ENCODE peak calls at places on chromosome 3, in eight cellular contexts. One of them, this sample, is unnamed.

GRCh38 chr3:170178631-170179030 is 2.9 kb downstream of the PHC3 start:
- DNase-seq in GM23338: no peak
- DNase-seq in dorsolateral prefrontal cortex: no peak
- DNase-seq in cardiac muscle cell: no peak
- DNase-seq in effector memory CD4-positive, alpha-beta T cell: peak
- DNase-seq in fibroblast of lung: no peak
- DNase-seq in heart right ventricle: no peak
- DNase-seq in stomach: no peak
- DNase-seq in this sample: no peak

GRCh38 chr3:150469031-150469930 is 61.2 kb downstream of the TSC22D2 start:
- DNase-seq in GM23338: no peak
- DNase-seq in dorsolateral prefrontal cortex: no peak
- DNase-seq in cardiac muscle cell: peak
- DNase-seq in effector memory CD4-positive, alpha-beta T cell: no peak
- DNase-seq in fibroblast of lung: peak
- DNase-seq in heart right ventricle: peak
- DNase-seq in stomach: no peak
- DNase-seq in this sample: peak

GRCh38 chr3:184134746-184135148 is 411 bp upstream of the EIF2B5 start:
- DNase-seq in GM23338: no peak
- DNase-seq in dorsolateral prefrontal cortex: no peak
- DNase-seq in cardiac muscle cell: no peak
- DNase-seq in effector memory CD4-positive, alpha-beta T cell: no peak
- DNase-seq in fibroblast of lung: peak
- DNase-seq in heart right ventricle: no peak
- DNase-seq in stomach: peak
- DNase-seq in this sample: no peak

GRCh38 chr3:9778102-9778501 is 8.4 kb upstream of the CAMK1 start:
- DNase-seq in GM23338: no peak
- DNase-seq in dorsolateral prefrontal cortex: no peak
- DNase-seq in cardiac muscle cell: peak
- DNase-seq in effector memory CD4-positive, alpha-beta T cell: no peak
- DNase-seq in fibroblast of lung: peak
- DNase-seq in heart right ventricle: no peak
- DNase-seq in stomach: no peak
- DNase-seq in this sample: no peak

GRCh38 chr3:13015286-13016082 is 57.7 kb downstream of the IQSEC1 start:
- DNase-seq in GM23338: no peak
- DNase-seq in dorsolateral prefrontal cortex: peak
- DNase-seq in cardiac muscle cell: no peak
- DNase-seq in effector memory CD4-positive, alpha-beta T cell: peak
- DNase-seq in fibroblast of lung: no peak
- DNase-seq in heart right ventricle: peak
- DNase-seq in stomach: peak
- DNase-seq in this sample: no peak

GRCh38 chr3:36957072-36957471 is 12.2 kb upstream of the TRANK1 start:
- DNase-seq in GM23338: peak
- DNase-seq in dorsolateral prefrontal cortex: no peak
- DNase-seq in cardiac muscle cell: no peak
- DNase-seq in effector memory CD4-positive, alpha-beta T cell: no peak
- DNase-seq in fibroblast of lung: no peak
- DNase-seq in heart right ventricle: no peak
- DNase-seq in stomach: no peak
- DNase-seq in this sample: no peak

GRCh38 chr3:87359025-87359424 is 82.6 kb upstream of the POU1F1 start:
- DNase-seq in GM23338: no peak
- DNase-seq in dorsolateral prefrontal cortex: no peak
- DNase-seq in cardiac muscle cell: no peak
- DNase-seq in effector memory CD4-positive, alpha-beta T cell: no peak
- DNase-seq in fibroblast of lung: no peak
- DNase-seq in heart right ventricle: no peak
- DNase-seq in stomach: no peak
- DNase-seq in this sample: no peak

GRCh38 chr3:178480274-178480673 is 56.0 kb upstream of the KCNMB2 start:
- DNase-seq in GM23338: no peak
- DNase-seq in dorsolateral prefrontal cortex: no peak
- DNase-seq in cardiac muscle cell: no peak
- DNase-seq in effector memory CD4-positive, alpha-beta T cell: no peak
- DNase-seq in fibroblast of lung: no peak
- DNase-seq in heart right ventricle: no peak
- DNase-seq in stomach: no peak
- DNase-seq in this sample: no peak

GRCh38 chr3:126351771-126352475 is 5.3 kb downstream of the KLF15 start:
- DNase-seq in GM23338: no peak
- DNase-seq in dorsolateral prefrontal cortex: peak
- DNase-seq in cardiac muscle cell: no peak
- DNase-seq in effector memory CD4-positive, alpha-beta T cell: no peak
- DNase-seq in fibroblast of lung: no peak
- DNase-seq in heart right ventricle: no peak
- DNase-seq in stomach: no peak
- DNase-seq in this sample: no peak

GRCh38 chr3:126355251-126355650 is 2.0 kb downstream of the KLF15 start:
- DNase-seq in GM23338: no peak
- DNase-seq in dorsolateral prefrontal cortex: peak
- DNase-seq in cardiac muscle cell: no peak
- DNase-seq in effector memory CD4-positive, alpha-beta T cell: no peak
- DNase-seq in fibroblast of lung: no peak
- DNase-seq in heart right ventricle: no peak
- DNase-seq in stomach: no peak
- DNase-seq in this sample: no peak

GRCh38 chr3:126354776-126355175 is 2.4 kb downstream of the KLF15 start:
- DNase-seq in GM23338: no peak
- DNase-seq in dorsolateral prefrontal cortex: peak
- DNase-seq in cardiac muscle cell: no peak
- DNase-seq in effector memory CD4-positive, alpha-beta T cell: no peak
- DNase-seq in fibroblast of lung: no peak
- DNase-seq in heart right ventricle: no peak
- DNase-seq in stomach: no peak
- DNase-seq in this sample: no peak

GRCh38 chr3:126352476-126353454 is 4.4 kb downstream of the KLF15 start:
- DNase-seq in GM23338: no peak
- DNase-seq in dorsolateral prefrontal cortex: peak
- DNase-seq in cardiac muscle cell: peak
- DNase-seq in effector memory CD4-positive, alpha-beta T cell: no peak
- DNase-seq in fibroblast of lung: peak
- DNase-seq in heart right ventricle: no peak
- DNase-seq in stomach: no peak
- DNase-seq in this sample: no peak

DNA sequence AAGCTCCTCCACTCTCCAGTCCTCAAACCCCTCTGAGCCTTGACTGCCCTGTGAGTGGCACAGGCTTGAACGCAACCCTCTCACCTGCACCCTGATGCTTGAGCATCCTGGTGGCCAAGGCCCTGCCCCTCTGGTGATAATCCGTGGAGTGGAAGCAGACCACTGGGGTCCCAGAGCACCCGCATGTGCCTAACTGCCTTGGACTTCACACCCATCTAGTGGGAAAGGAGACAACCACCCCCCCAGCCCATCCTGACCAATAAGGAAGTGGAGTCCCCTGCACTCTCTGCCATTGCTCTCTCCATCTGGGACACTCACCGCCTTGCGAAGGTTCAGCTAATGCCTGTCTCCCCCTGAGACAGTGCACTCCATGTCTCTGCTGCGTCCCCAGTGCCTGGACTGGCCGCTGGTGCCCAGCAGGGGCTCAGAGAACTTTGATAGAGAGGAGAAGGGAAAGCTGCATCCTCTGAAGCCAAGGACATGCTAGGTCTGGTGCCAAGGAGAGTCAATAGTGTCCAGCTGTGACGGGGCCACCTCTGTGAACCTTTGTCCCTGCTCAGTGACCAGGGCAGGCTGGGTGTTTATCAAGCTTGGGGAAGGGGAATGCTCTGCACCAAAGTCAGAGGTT is 3.4 kb downstream of the KLF15 start:
- DNase-seq in GM23338: no peak
- DNase-seq in dorsolateral prefrontal cortex: peak
- DNase-seq in cardiac muscle cell: no peak
- DNase-seq in effector memory CD4-positive, alpha-beta T cell: no peak
- DNase-seq in fibroblast of lung: no peak
- DNase-seq in heart right ventricle: no peak
- DNase-seq in stomach: no peak
- DNase-seq in this sample: no peak
- H3K27ac ChIP-seq in GM23338: no peak
- H3K27ac ChIP-seq in dorsolateral prefrontal cortex: no peak
- H3K27ac ChIP-seq in cardiac muscle cell: no peak
- H3K27ac ChIP-seq in effector memory CD4-positive, alpha-beta T cell: no peak
- H3K27ac ChIP-seq in fibroblast of lung: no peak
- H3K27ac ChIP-seq in heart right ventricle: peak
- H3K27ac ChIP-seq in stomach: peak
- H3K27ac ChIP-seq in this sample: no peak

GRCh38 chr3:193816656-193817311 is 223.8 kb downstream of the OPA1 start:
- DNase-seq in GM23338: peak
- DNase-seq in dorsolateral prefrontal cortex: peak
- DNase-seq in cardiac muscle cell: peak
- DNase-seq in effector memory CD4-positive, alpha-beta T cell: no peak
- DNase-seq in fibroblast of lung: peak
- DNase-seq in heart right ventricle: peak
- DNase-seq in stomach: peak
- DNase-seq in this sample: peak
- H3K27ac ChIP-seq in GM23338: peak
- H3K27ac ChIP-seq in dorsolateral prefrontal cortex: no peak
- H3K27ac ChIP-seq in cardiac muscle cell: no peak
- H3K27ac ChIP-seq in effector memory CD4-positive, alpha-beta T cell: no peak
- H3K27ac ChIP-seq in fibroblast of lung: no peak
- H3K27ac ChIP-seq in heart right ventricle: peak
- H3K27ac ChIP-seq in stomach: peak
- H3K27ac ChIP-seq in this sample: peak

DNA sequence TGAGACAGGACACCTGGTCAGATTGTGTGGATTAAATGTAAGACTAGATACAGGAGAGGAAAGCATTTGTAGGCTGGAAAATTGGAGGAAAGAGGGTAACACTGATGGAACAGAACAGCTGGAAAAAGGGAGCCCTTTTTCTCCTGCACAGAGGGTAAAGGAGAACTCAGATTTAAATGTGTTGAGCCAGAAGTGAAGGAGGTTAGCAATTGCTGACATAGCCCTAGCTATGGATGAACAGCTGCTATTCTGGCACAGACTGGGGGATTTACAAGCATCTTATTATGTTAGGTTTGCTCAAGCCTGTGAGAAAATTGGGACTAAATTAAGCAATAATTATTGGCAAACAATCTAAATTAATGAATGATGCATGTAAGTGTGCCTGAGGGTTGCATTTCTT is 40.5 kb upstream of the PRR20G start:
- DNase-seq in GM23338: no peak
- DNase-seq in dorsolateral prefrontal cortex: no peak
- DNase-seq in cardiac muscle cell: no peak
- DNase-seq in effector memory CD4-positive, alpha-beta T cell: no peak
- DNase-seq in fibroblast of lung: no peak
- DNase-seq in heart right ventricle: no peak
- DNase-seq in stomach: no peak
- DNase-seq in this sample: no peak
- H3K27ac ChIP-seq in GM23338: no peak
- H3K27ac ChIP-seq in dorsolateral prefrontal cortex: no peak
- H3K27ac ChIP-seq in cardiac muscle cell: no peak
- H3K27ac ChIP-seq in effector memory CD4-positive, alpha-beta T cell: no peak
- H3K27ac ChIP-seq in fibroblast of lung: no peak
- H3K27ac ChIP-seq in heart right ventricle: no peak
- H3K27ac ChIP-seq in stomach: no peak
- H3K27ac ChIP-seq in this sample: no peak

DNA sequence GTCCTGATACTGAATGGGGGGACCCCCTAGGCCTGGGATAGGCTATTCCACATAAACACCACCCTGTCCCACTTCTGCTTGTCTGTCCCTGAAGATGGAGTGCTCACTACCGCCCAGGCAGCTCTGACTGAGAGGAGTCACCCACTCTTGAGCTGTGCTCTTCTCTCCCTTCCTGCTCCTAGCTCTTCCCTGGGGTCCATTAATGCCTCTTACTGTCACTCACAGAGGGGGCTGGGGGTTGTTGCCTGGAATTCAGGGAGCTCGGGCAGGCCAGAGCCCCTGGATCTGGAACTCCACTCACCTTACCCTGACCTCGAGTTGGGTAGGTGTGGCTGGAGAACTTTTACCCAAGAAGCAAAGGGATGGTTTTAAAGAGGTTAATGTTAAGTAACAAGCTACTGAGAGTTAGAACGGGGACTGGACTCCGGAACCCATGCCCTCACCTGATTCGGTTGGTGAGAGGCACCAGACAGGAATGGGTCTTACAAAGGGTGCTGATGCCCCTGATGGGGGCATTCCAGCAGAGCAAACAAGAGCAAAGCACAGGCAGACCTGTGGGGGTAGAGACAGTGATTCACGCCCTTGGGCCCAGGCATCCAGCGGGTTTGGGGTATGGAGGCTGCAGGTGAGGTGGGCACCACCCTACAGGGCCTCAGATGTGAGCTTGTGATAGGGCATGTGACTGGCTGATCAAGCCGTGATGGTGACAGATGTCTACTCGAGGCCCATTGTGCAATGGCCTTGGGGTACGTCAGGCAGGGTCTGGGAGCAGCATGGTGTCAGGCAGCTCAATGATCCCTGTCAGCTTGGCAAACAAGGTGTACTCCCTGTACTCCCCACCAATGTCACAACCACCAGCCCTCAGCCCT is 5.4 kb downstream of the NBEAL2 start:
- DNase-seq in GM23338: no peak
- DNase-seq in dorsolateral prefrontal cortex: peak
- DNase-seq in cardiac muscle cell: no peak
- DNase-seq in effector memory CD4-positive, alpha-beta T cell: no peak
- DNase-seq in fibroblast of lung: no peak
- DNase-seq in heart right ventricle: no peak
- DNase-seq in stomach: no peak
- DNase-seq in this sample: no peak
- H3K27ac ChIP-seq in GM23338: no peak
- H3K27ac ChIP-seq in dorsolateral prefrontal cortex: no peak
- H3K27ac ChIP-seq in cardiac muscle cell: no peak
- H3K27ac ChIP-seq in effector memory CD4-positive, alpha-beta T cell: no peak
- H3K27ac ChIP-seq in fibroblast of lung: no peak
- H3K27ac ChIP-seq in heart right ventricle: no peak
- H3K27ac ChIP-seq in stomach: peak
- H3K27ac ChIP-seq in this sample: no peak

DNA sequence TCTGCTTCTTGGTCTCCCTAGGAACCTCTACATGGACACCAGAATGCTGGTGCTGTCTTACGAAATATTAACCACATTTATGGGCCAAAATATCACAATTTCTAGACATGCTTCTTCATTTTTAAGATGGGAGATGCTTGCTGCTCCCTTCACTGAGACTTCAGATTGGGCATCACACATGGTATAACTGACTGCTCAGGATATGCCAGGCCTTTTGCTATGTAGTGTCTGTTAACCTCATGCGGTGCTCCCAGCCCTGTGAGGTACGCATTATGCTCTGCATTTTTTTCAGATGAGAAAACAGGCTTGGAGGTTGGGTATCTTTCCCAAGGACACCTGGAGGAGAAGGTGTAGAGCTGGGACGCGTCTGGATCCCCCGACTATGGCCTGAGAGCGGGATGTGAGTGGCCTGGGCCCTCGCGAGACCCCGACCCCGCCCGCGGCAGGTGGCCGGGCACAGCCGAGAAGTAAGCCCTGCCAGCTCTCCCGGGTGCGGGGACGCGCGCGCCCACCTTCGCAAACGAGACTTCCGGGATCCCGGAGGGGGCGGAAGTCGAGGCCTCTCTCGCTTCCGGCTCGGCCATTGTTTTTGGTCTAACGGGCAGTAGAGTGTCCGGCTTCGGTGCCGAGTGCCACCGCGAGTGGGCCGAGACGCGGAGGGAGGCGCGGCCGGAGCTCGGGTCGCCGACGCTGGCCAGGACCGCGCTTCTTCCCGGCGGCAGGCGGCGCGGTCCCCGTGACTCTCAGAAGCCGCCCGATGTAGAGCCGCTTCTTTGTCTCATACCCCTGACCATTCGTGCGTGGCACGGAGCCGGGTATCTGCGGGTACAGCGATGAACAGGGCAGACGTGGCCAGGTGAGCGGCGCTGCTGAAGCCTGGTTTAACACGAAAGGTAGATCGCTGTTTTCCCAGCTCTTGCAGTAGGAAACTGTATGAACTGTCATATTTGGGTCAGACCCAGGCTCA is at the start of gene ZKSCAN7:
- DNase-seq in GM23338: peak
- DNase-seq in dorsolateral prefrontal cortex: peak
- DNase-seq in cardiac muscle cell: peak
- DNase-seq in effector memory CD4-positive, alpha-beta T cell: no peak
- DNase-seq in fibroblast of lung: peak
- DNase-seq in heart right ventricle: peak
- DNase-seq in stomach: peak
- DNase-seq in this sample: peak
- H3K27ac ChIP-seq in GM23338: no peak
- H3K27ac ChIP-seq in dorsolateral prefrontal cortex: peak
- H3K27ac ChIP-seq in cardiac muscle cell: peak
- H3K27ac ChIP-seq in effector memory CD4-positive, alpha-beta T cell: peak
- H3K27ac ChIP-seq in fibroblast of lung: peak
- H3K27ac ChIP-seq in heart right ventricle: peak
- H3K27ac ChIP-seq in stomach: peak
- H3K27ac ChIP-seq in this sample: no peak